ENCODE peak calls at places on chromosomes 12 and 14, in seven cellular contexts. B, M, L, T, W, O and C are unnamed samples.

GRCh38 chr12:113322353-113322752 is 12.6 kb downstream of the SLC8B1 start:
- DNase-seq in B (peak), M (peak), L (no peak), T (no peak), W (peak), O (no peak), C (no peak)

GRCh38 chr14:53509845-53510244 is 356.7 kb upstream of the DDHD1 start:
- DNase-seq in B (peak), M (no peak), L (no peak), T (no peak), W (no peak), O (no peak), C (no peak)

GRCh38 chr12:95700316-95700785 is 90.2 kb downstream of the NTN4 start:
- DNase-seq in B (peak), M (peak), L (no peak), T (no peak), W (peak), O (no peak), C (no peak)

GRCh38 chr14:20035449-20035848 is 389 bp downstream of the OR4K13 start:
- DNase-seq in B (no peak), M (no peak), L (no peak), T (no peak), W (no peak), O (no peak), C (no peak)

GRCh38 chr12:106140223-106140986 is 1.7 kb upstream of the NUAK1 start:
- DNase-seq in B (no peak), M (no peak), L (no peak), T (no peak), W (no peak), O (no peak), C (no peak)

GRCh38 chr14:91398707-91399106 is 18.9 kb downstream of the CCDC88C start:
- DNase-seq in B (no peak), M (no peak), L (peak), T (no peak), W (no peak), O (no peak), C (no peak)

GRCh38 chr14:54881235-54881760 is 21.3 kb downstream of the GCH1 start:
- DNase-seq in B (peak), M (peak), L (no peak), T (no peak), W (no peak), O (no peak), C (peak)

GRCh38 chr12:26715232-26715631 is 117.8 kb downstream of the ITPR2 start:
- DNase-seq in B (no peak), M (no peak), L (no peak), T (no peak), W (no peak), O (no peak), C (no peak)

GRCh38 chr12:132506730-132507538 is 17.0 kb downstream of the FBRSL1 start:
- DNase-seq in B (peak), M (peak), L (peak), T (no peak), W (no peak), O (no peak), C (no peak)

GRCh38 chr12:126617312-126617711 is 1552.1 kb downstream of the AACS start:
- DNase-seq in B (peak), M (peak), L (no peak), T (peak), W (peak), O (no peak), C (peak)

GRCh38 chr12:99907210-99907609 is 77.5 kb downstream of the ANKS1B start:
- DNase-seq in B (no peak), M (no peak), L (no peak), T (no peak), W (no peak), O (no peak), C (no peak)

GRCh38 chr12:97642906-97643305 is 180.3 kb downstream of the RMST start:
- DNase-seq in B (no peak), M (no peak), L (no peak), T (no peak), W (no peak), O (no peak), C (no peak)

GRCh38 chr14:34951286-34951685 is 31.5 kb upstream of the SRP54 start:
- DNase-seq in B (peak), M (peak), L (no peak), T (no peak), W (no peak), O (no peak), C (no peak)

GRCh38 chr14:36519431-36520321 is at the start of gene NKX2-1:
- DNase-seq in B (no peak), M (no peak), L (no peak), T (peak), W (no peak), O (peak), C (no peak)
- H3K4me3 ChIP-seq in B (no peak), M (no peak), L (no peak), T (peak), W (no peak), O (peak), C (no peak)

GRCh38 chr12:122412851-122413433 is 9.5 kb downstream of the CLIP1 start:
- DNase-seq in B (no peak), M (no peak), L (no peak), T (no peak), W (no peak), O (no peak), C (no peak)

GRCh38 chr12:122411537-122411936 is 10.9 kb downstream of the CLIP1 start:
- DNase-seq in B (no peak), M (no peak), L (no peak), T (no peak), W (no peak), O (no peak), C (no peak)

DNA sequence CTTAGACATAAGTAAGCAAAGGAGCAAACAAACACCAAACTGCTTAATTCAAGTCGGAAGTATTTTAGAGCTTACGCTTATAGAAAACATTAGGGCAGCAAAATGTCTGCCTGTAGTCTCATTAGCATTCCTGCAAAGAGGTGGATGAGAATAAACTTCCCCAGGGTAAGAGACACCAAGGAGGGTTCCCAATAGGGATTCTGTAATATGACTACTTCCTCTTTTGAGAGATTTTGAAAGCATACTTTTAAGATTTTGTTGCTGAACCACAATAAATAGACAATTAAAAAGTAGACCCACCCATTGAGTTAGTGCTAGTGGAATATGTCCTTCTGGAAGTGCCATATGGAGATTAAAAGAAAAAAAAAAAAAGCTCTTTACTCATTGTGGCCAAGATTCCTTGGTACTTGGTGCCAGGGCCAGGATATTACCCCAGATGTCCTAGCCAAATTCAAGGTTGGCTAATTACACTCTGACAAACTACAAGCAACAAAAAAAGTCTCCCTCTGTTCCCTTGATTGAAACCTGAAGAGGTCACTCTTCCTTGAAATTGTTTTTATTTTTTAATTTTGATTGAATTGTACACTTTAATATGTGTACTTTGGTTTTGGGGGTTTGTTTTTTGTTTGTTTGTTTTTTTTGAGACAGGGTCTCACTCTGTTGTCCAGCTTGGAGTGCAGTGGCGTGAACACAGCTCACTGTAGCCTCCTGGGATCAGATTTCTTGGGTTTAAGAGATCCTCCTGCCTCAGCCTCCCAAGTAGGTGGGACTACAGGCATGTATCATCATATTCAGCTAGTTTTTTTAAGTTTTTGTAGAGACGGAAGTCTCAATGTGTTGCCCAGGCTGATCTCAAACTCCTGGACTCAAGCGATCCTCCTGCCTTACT is 8.7 kb downstream of the CLIP1 start:
- DNase-seq in B (peak), M (no peak), L (no peak), T (no peak), W (no peak), O (no peak), C (no peak)
- H3K4me3 ChIP-seq in B (no peak), M (no peak), L (no peak), T (no peak), W (no peak), O (no peak), C (no peak)

GRCh38 chr14:23861666-23862065 is 91.9 kb upstream of the DHRS4 start:
- DNase-seq in B (no peak), M (peak), L (no peak), T (peak), W (no peak), O (no peak), C (no peak)
- H3K4me3 ChIP-seq in B (no peak), M (no peak), L (no peak), T (no peak), W (no peak), O (no peak), C (no peak)

DNA sequence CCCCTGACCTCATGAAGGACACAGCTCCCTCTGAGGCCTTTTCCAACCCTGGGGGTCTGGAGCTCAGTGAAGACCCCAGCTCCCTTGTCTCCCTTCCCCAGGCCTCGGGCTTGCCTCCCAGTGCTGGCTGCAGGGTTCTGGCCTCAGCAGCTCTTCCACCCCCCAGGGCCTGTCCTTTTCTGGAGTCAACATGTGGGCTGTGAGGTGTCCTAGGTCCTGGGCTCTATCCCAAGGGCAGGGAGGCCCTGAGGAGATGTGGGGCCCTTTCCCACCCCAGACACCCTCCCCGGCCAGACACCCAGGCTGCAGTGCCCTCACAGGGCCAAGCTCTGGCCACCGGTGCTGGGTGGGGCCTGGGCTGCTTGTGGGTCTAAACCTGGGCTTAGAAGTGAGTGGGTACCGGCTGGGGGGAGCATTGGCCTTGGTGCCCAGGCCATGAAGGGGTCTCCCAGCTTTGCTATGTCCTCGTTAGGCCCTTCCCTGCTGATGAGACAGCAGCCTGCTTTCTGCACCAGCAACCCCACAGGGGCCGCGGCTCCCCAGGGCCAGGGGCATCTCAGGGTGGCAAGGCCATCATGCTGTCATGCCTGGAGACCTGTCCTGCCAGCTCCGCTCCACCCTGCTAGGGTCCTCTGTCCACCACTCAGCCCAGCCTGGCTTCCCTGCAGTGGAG is 2.7 kb upstream of the CRIP2 start:
- DNase-seq in B (no peak), M (no peak), L (no peak), T (no peak), W (no peak), O (no peak), C (no peak)
- H3K4me3 ChIP-seq in B (no peak), M (no peak), L (no peak), T (no peak), W (no peak), O (no peak), C (no peak)

GRCh38 chr12:124774054-124774461 is 89.6 kb downstream of the SCARB1 start:
- DNase-seq in B (no peak), M (peak), L (no peak), T (no peak), W (no peak), O (no peak), C (no peak)
- H3K4me3 ChIP-seq in B (peak), M (peak), L (peak), T (no peak), W (no peak), O (no peak), C (no peak)

DNA sequence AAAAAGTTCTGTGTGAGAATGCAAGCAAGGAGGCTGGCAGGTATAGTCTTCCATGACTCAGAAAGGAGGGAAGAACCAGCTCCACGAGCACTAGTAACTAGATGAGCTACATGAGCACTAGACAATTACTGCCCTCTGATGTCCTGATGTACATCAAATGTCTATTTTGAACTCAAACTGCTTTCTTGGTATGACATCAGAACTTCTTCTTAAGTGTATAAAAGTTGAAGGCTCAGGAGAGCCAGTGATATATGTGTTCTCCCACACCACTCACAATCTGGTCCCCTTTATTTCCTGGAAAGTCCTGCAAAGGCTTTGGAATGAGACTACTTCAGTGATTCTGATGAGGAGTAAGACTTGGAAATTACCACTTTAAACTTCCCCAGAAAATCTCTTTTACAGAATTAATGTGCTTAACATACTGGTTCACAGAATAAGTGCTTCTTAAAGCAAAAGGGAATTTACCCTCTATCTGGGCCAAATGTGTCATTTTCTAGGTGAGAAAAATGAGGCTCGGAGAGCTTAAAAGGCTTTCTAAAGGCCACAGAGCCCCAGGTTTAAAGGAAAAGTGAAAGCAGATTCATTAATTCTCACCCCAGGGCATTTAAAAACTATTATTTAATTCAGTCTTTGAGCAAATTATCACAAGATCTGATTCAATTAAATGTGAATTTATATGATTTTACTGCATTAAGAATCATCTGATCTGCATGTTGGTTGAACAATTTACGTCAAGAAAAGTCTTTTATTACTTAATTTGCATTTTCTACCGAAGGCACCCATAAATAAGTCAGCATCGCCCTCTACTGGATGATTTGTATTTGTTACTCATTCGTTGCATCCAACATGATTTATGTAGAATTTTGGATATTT is 18.8 kb upstream of the DHRS7 start:
- DNase-seq in B (peak), M (peak), L (no peak), T (peak), W (peak), O (peak), C (peak)
- H3K4me3 ChIP-seq in B (peak), M (peak), L (peak), T (no peak), W (peak), O (peak), C (peak)

DNA sequence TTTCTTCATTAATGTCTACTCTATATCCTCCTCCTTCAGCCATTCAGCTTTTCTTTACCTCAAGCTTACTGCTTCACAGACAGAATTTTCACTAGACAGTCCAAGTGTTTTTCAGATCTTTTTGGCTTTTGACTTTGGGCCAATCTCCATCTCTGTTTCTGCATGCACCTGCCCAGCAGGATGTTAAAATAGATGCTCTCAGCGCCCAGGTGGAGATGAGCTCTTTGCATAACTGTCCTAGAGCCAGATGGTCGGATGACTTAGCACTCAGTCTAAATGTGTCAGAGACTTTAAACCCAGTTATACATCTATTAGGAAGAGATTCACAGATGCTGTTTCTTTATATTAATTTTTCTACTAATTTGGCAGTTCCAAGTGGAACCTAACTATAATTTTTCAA is 80.3 kb upstream of the SSTR1 start:
- DNase-seq in B (no peak), M (no peak), L (no peak), T (no peak), W (no peak), O (no peak), C (no peak)
- H3K4me3 ChIP-seq in B (no peak), M (no peak), L (no peak), T (no peak), W (no peak), O (no peak), C (no peak)

DNA sequence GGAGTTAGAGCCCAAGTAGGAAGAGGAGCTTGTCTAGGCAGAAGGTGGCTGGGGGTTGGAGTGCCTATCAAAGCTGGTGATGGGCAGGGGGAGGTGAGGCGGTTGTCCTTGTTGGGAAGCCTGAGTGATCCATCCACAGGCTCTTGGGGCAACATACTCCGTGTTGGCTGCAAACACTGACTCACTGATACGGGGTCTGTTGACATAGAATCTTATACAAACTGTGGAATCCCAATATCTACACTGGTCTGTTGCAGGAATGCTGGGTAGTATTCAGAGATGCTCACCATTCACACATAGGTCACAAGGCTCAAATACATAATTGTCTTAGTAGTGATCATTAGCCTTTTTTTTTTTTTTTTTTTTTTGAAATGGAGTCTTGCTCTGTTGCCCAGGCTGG is 26.0 kb downstream of the ERH start:
- DNase-seq in B (no peak), M (no peak), L (no peak), T (no peak), W (no peak), O (no peak), C (no peak)
- H3K4me3 ChIP-seq in B (no peak), M (no peak), L (no peak), T (no peak), W (no peak), O (no peak), C (no peak)

GRCh38 chr12:54025507-54026393 is 2.5 kb upstream of the HOXC6 start:
- DNase-seq in B (no peak), M (no peak), L (no peak), T (peak), W (no peak), O (no peak), C (no peak)
- H3K4me3 ChIP-seq in B (peak), M (no peak), L (no peak), T (no peak), W (no peak), O (no peak), C (no peak)

DNA sequence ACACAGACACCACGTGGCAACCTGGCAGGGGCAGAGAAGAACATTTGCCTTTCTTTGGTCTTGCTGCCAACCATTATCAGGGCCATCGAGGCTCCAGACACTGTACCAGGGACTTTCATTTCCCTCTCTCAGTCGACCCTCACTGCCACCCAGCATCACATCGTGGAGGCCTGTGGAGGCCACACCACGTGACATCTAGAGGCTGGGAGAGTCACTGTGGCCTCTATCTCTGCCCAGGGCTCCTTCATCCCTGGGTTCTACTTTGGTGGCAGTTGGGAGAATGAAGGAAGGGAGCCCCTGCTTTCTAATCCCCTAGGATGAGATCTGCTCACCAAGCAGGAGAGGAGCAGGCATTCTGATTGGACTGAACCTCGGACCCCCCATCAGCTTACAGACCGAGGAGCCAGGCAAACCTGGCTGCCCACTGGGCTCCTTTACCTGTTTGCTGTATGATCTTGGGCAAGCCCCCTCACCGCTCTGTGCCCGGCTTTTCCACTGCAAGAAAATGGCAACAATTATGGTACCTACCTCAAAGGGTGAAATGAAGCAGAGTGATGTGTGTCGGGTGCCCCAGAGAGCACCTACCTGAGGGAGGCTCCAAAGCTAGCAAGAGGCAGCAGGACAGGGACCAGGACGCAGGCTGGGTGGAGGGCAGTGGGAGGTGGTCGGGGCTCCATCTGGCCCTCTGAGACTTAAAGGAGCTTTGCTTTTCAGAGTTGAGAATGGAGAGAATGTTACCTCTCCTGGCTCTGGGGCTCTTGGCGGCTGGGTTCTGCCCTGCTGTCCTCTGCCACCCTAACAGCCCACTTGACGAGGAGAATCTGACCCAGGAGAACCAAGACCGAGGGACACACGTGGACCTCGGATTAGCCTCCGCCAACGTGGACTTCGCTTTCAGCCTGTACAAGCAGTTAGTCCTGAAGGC is 1.8 kb downstream of the SERPINA3 start:
- DNase-seq in B (no peak), M (no peak), L (no peak), T (no peak), W (no peak), O (no peak), C (no peak)
- H3K4me3 ChIP-seq in B (no peak), M (peak), L (no peak), T (no peak), W (no peak), O (no peak), C (no peak)